ENCODE peak calls at places on chromosomes 5 and 9, in eight cellular contexts. M is A172, D is left cardiac atrium, G is NCI-H1092 treated with DMSO at 0.1 percent for 48 hours, B is fibroblast of mammary gland, R is T-helper 9 cell, T is midbrain, I is HTR-8/SVneo. C is an unnamed sample.

GRCh38 chr5:8577792-8578191 is 708.8 kb downstream of the MTRR start:
- DNase-seq in G (no peak), M (peak; percentile 8), I (no peak), B (peak; percentile 9), T (no peak), D (no peak), R (no peak), C (no peak)

GRCh38 chr5:92119110-92119509 is 736.0 kb upstream of the ARRDC3 start:
- DNase-seq in T (no peak), B (no peak), I (no peak), R (no peak), M (no peak), D (no peak), G (no peak), C (no peak)

GRCh38 chr9:125989524-125990180 is 242.5 kb downstream of the PBX3 start:
- DNase-seq in D (no peak), I (no peak), M (no peak), B (no peak), G (no peak), R (no peak), T (no peak), C (no peak)

GRCh38 chr5:180137401-180138213 is 66.0 kb upstream of the RNF130 start:
- DNase-seq in R (no peak), T (no peak), D (peak; percentile 19), G (no peak), B (no peak), M (no peak), I (no peak), C (no peak)

GRCh38 chr9:36146666-36147065 is 10.1 kb downstream of the GLIPR2 start:
- DNase-seq in M (no peak), R (no peak), G (no peak), T (no peak), D (no peak), I (no peak), B (no peak), C (no peak)

GRCh38 chr5:73437126-73438047 is 11.2 kb downstream of the FOXD1 start:
- DNase-seq in G (peak; percentile 69), T (no peak), D (no peak), R (no peak), I (peak; percentile 67), M (peak; percentile 83), B (no peak), C (no peak)

GRCh38 chr5:122723606-122724352 is 51.1 kb upstream of the SNX2 start:
- DNase-seq in M (no peak), R (no peak), B (peak; percentile 94), T (no peak), G (no peak), I (no peak), D (no peak), C (no peak)

GRCh38 chr5:128213340-128213739 is 129.8 kb downstream of the SLC12A2 start:
- DNase-seq in I (peak; percentile 30), T (peak; percentile 76), G (peak; percentile 23), R (peak; percentile 20), D (peak; percentile 34), M (peak; percentile 62), B (peak; percentile 81), C (peak; percentile 32)

GRCh38 chr5:622359-622758 is 10.2 kb downstream of the CEP72 start:
- DNase-seq in G (no peak), I (no peak), R (no peak), T (no peak), M (no peak), B (no peak), D (no peak), C (no peak)

GRCh38 chr9:4366649-4367330 is 66.9 kb upstream of the GLIS3 start:
- DNase-seq in I (peak; percentile 50), M (peak; percentile 69), R (peak; percentile 3), G (peak; percentile 25), T (peak; percentile 87), B (peak; percentile 69), D (no peak), C (peak; percentile 60)

GRCh38 chr9:109401169-109401989 is 80.5 kb upstream of the EPB41L4B start:
- DNase-seq in R (no peak), B (peak; percentile 45), I (peak; percentile 69), T (peak; percentile 48), G (peak; percentile 44), M (peak; percentile 67), D (peak; percentile 43), C (peak; percentile 33)

GRCh38 chr5:171432076-171432475 is 12.6 kb downstream of the FGF18 start:
- DNase-seq in G (no peak), B (no peak), D (no peak), I (no peak), T (no peak), R (no peak), M (no peak), C (no peak)

GRCh38 chr9:128494108-128494742 is 10.3 kb upstream of the GLE1 start:
- DNase-seq in I (no peak), T (no peak), B (peak; percentile 15), D (peak; percentile 89), R (no peak), M (no peak), G (peak; percentile 71), C (no peak)

GRCh38 chr9:32584784-32585183 is 11.8 kb upstream of the NDUFB6 start:
- DNase-seq in I (no peak), G (no peak), T (no peak), D (no peak), R (no peak), B (no peak), M (no peak), C (no peak)

GRCh38 chr5:175711472-175712312 is 53.8 kb downstream of the HRH2 start:
- DNase-seq in D (no peak), I (no peak), B (no peak), M (no peak), G (no peak), R (no peak), T (no peak), C (no peak)

GRCh38 chr5:163397368-163397767 is 40.0 kb upstream of the CCNG1 start:
- DNase-seq in I (no peak), R (no peak), B (no peak), G (no peak), T (no peak), D (no peak), M (no peak), C (no peak)

GRCh38 chr9:93898026-93898425 is 57.1 kb downstream of the BARX1 start:
- DNase-seq in R (no peak), M (no peak), I (no peak), B (no peak), D (no peak), G (no peak), T (no peak), C (no peak)

GRCh38 chr9:72791436-72791835 is 161.4 kb downstream of the ALDH1A1 start:
- DNase-seq in D (no peak), T (no peak), B (no peak), G (no peak), R (no peak), M (no peak), I (no peak), C (no peak)

GRCh38 chr9:22040760-22041159 is 31.7 kb upstream of the CDKN2B start:
- DNase-seq in R (no peak), M (no peak), I (no peak), T (no peak), G (no peak), B (peak; percentile 87), D (no peak), C (no peak)

GRCh38 chr5:14726066-14726838 is 61.7 kb downstream of the OTULIN start:
- DNase-seq in T (no peak), G (no peak), D (no peak), I (peak; percentile 30), B (no peak), R (no peak), M (peak; percentile 18), C (no peak)

GRCh38 chr9:115988701-115989100 is 164.9 kb upstream of the PAPPA start:
- DNase-seq in B (no peak), R (no peak), G (no peak), T (no peak), M (no peak), D (no peak), I (no peak), C (no peak)

GRCh38 chr9:83935276-83935890 is 14.2 kb upstream of the KIF27 start:
- DNase-seq in G (peak; percentile 7), I (peak; percentile 42), T (no peak), M (peak; percentile 83), R (no peak), B (peak; percentile 85), D (no peak), C (no peak)

GRCh38 chr5:17096975-17097695 is 120.3 kb upstream of the BASP1 start:
- DNase-seq in R (no peak), G (peak; percentile 80), D (no peak), M (no peak), T (no peak), I (no peak), B (no peak), C (no peak)

GRCh38 chr9:122807271-122807900 is 7.5 kb downstream of the OR1K1 start:
- DNase-seq in G (no peak), B (peak; percentile 67), M (no peak), D (no peak), R (no peak), I (no peak), T (no peak), C (no peak)

GRCh38 chr9:36862206-36863145 is 171.6 kb downstream of the PAX5 start:
- DNase-seq in B (peak; percentile 33), G (peak; percentile 23), D (peak; percentile 36), M (peak; percentile 4), R (no peak), I (peak; percentile 44), T (peak; percentile 47), C (no peak)

GRCh38 chr5:145811834-145812625 is 23.1 kb downstream of the PRELID2 start:
- DNase-seq in R (no peak), B (peak; percentile 53), G (peak; percentile 34), M (peak; percentile 55), I (no peak), D (peak; percentile 21), T (peak; percentile 42), C (peak; percentile 37)

GRCh38 chr9:124286292-124286931 is 28.7 kb downstream of the NEK6 start:
- DNase-seq in M (peak; percentile 95), D (no peak), R (no peak), I (peak; percentile 81), T (no peak), G (no peak), B (peak; percentile 88), C (no peak)

GRCh38 chr5:131595088-131596033 is 39.7 kb downstream of the RAPGEF6 start:
- DNase-seq in R (no peak), G (no peak), D (no peak), I (no peak), T (no peak), M (no peak), B (no peak), C (no peak)

GRCh38 chr5:40652441-40653220 is 27.1 kb upstream of the PTGER4 start:
- DNase-seq in G (no peak), M (no peak), R (no peak), B (no peak), D (no peak), I (no peak), T (no peak), C (no peak)